ENCODE peak calls at places on chromosomes 7 and 10, in nine cellular contexts. V is thyroid gland; W is CD8-positive, alpha-beta T cell; D is cardiac muscle cell; M is mammary epithelial cell; S is adrenal gland; R is fibroblast of lung; Y is HCT116; T is heart left ventricle. H is an unnamed sample.

GRCh38 chr10:57696641-57697040 is 571.1 kb downstream of the IPMK start:
- DNase-seq in V (no peak), W (no peak), D (no peak), M (peak; percentile 78), S (no peak), R (peak; percentile 88), Y (no peak), T (no peak), H (peak; percentile 72)

GRCh38 chr10:15313844-15314243 is 57.2 kb downstream of the FAM171A1 start:
- DNase-seq in V (peak; percentile 15), W (no peak), D (peak; percentile 45), M (no peak), S (peak; percentile 26), R (no peak), Y (no peak), T (peak; percentile 47), H (no peak)

GRCh38 chr10:120833222-120833928 is 17.8 kb upstream of the WDR11 start:
- DNase-seq in V (no peak), W (no peak), D (no peak), M (peak; percentile 8), S (no peak), R (no peak), Y (no peak), T (no peak), H (no peak)

GRCh38 chr10:78433722-78434535 is 400.3 kb downstream of the RPS24 start:
- DNase-seq in V (peak; percentile 41), W (no peak), D (no peak), M (no peak), S (no peak), R (no peak), Y (no peak), T (peak; percentile 47), H (no peak)

GRCh38 chr10:90047243-90047729 is 345.9 kb downstream of the KIF20B start:
- DNase-seq in V (no peak), W (no peak), D (no peak), M (no peak), S (no peak), R (no peak), Y (peak; percentile 13), T (no peak), H (no peak)

GRCh38 chr7:22651036-22651435 is 76.0 kb upstream of the IL6 start:
- DNase-seq in V (no peak), W (no peak), D (no peak), M (no peak), S (no peak), R (peak; percentile 60), Y (no peak), T (no peak), H (no peak)

GRCh38 chr10:624605-625334 is 64.7 kb downstream of the DIP2C start:
- DNase-seq in V (peak; percentile 64), W (no peak), D (peak; percentile 69), M (peak; percentile 32), S (peak; percentile 92), R (peak; percentile 91), Y (no peak), T (peak; percentile 83), H (peak; percentile 69)

GRCh38 chr10:122014652-122015248 is 25.8 kb downstream of the TACC2 start:
- DNase-seq in V (no peak), W (no peak), D (no peak), M (no peak), S (no peak), R (no peak), Y (no peak), T (no peak), H (no peak)

GRCh38 chr10:94107191-94107590 is 113.5 kb downstream of the PLCE1 start:
- DNase-seq in V (no peak), W (no peak), D (no peak), M (no peak), S (no peak), R (no peak), Y (no peak), T (no peak), H (no peak)

GRCh38 chr10:86785021-86785420 is 28.6 kb downstream of the BMPR1A start:
- DNase-seq in V (no peak), W (no peak), D (no peak), M (peak; percentile 54), S (no peak), R (no peak), Y (no peak), T (no peak), H (no peak)

GRCh38 chr7:46129831-46130230 is 208.8 kb upstream of the IGFBP3 start:
- DNase-seq in V (no peak), W (no peak), D (peak; percentile 35), M (peak; percentile 39), S (no peak), R (no peak), Y (no peak), T (no peak), H (no peak)
- TF ChIP-seq CTCF in V (peak; percentile 45), W (no peak), D (no peak), M (peak; percentile 43), S (no peak), R (no peak), Y (peak; percentile 64), T (no peak), H (no peak)

GRCh38 chr7:954330-955238 is at the start of gene ADAP1:
- DNase-seq in V (peak; percentile 47), W (peak; percentile 53), D (peak; percentile 77), M (peak; percentile 41), S (peak; percentile 53), R (peak; percentile 55), Y (no peak), T (peak; percentile 66), H (no peak)
- H3K4me3 ChIP-seq in V (peak within 1 kb of the TSS; percentile 50), W (no peak within 1 kb of the TSS), D (peak within 1 kb of the TSS; percentile 66), M (peak within 1 kb of the TSS; percentile 66), S (no peak within 1 kb of the TSS), R (peak within 1 kb of the TSS; percentile 46), Y (peak within 1 kb of the TSS; percentile 57), T (peak within 1 kb of the TSS; percentile 52), H (peak within 1 kb of the TSS; percentile 34)

DNA sequence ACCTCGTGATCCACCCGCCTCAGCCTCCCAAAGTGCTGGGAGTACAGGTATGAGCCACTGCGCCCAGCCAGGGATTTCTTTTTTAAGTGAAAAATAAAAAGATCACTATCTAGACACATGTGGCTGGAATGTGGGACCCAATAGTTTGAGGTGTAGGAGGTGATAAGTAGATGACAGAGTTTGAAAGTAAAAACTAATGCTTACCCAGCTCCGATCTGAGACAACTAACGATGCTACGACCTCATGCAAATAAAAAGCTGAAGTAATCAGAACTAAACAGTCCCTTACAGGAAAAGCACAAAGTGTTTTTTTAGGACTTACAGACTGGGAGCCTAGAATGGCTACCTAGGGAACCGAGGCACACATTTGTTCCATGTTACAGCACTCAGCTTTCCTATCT is 23.0 kb downstream of the PCGF6 start:
- DNase-seq in V (no peak), W (no peak), D (no peak), M (no peak), S (no peak), R (no peak), Y (no peak), T (no peak), H (no peak)
- H3K36me3 ChIP-seq in V (peaks cover 25% of the 10 kb centered on the region), W (peaks cover 5% of the 10 kb centered on the region), D (peaks cover 43% of the 10 kb centered on the region), M (peaks cover 20% of the 10 kb centered on the region), S (no peaks in the 10 kb centered on the region), R (no peaks in the 10 kb centered on the region), Y (peaks cover 34% of the 10 kb centered on the region), T (peaks cover 89% of the 10 kb centered on the region), H (no peaks in the 10 kb centered on the region)

DNA sequence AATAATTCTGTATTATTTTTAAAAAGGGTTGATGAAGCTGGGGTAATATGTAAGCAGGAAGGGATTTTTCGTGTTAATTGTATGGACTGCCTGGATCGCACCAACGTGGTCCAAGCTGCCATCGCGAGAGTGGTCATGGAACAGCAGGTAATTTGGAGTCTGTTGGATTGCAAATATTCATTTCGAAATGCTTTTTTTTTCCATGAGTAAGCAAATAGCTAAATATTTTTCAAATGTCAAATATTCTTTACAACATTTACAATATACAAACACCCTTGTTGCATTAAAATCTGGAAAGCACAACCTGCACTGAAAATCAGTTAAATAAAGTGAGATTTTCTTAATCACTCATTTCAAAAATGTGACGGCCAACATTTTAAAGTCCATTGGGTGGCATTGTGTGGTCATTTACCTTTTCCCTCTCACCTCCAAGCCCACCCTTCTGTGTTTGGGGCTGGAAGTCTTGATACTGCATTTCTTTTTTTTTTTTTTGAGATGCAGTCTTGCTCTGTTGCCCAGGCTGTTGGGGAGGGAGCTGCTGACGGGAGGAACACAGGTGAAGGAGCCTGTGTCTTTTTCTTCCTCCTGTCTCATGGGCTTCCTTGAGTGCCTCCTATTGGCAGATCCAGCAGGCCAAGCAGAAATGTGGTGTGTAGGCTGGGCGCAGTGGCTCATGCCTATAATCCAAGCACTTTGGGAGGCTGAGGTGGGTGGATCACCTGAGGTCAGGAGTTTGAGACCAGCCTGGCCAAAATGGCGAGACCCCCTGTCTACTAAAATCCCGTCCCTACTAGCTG is 66.1 kb downstream of the MCMBP start:
- DNase-seq in V (no peak), W (no peak), D (no peak), M (no peak), S (no peak), R (no peak), Y (no peak), T (no peak), H (no peak)
- TF ChIP-seq CTCF in V (no peak), W (no peak), D (no peak), M (no peak), S (no peak), R (no peak), Y (no peak), T (no peak), H (no peak)

DNA sequence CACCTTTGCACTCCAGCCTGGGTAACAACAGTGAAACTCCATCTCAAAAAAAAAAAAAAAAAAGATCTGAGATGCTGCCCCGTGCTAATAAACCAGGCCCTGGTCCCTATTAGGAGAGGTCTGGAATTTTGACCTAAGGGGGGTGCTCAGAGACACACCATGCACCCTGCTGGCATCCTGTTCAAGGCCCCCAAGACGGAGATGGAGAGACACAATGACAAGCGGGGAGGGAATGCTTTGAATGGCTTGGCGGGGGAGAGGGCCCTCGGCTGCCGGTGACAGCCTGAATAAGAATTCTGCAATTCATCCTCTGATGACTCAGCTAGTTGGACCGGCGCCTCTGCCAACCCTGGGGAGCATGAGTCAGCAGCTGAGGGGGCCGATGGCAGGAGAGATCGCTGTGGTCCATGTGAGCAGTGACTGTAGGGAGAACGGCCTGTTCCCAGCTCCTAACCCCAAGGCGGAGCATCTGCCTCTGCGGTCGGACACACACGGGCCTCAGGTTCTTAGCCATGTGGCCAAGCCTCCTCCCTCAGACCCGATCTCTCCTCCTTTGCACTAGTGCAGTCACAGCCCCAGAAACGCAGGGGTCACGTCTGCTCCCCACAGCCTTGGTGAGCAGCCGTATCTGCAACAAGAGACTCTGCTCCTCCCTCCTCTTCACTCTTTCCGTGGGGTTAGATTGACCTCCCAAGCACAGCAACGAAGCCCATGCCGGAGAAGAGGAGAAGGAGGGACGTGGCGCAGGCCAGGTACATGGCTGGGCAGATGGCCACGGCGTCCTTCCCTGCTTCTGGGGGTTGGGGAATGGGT is 14.9 kb downstream of the TRIM56 start:
- DNase-seq in V (peak; percentile 97), W (peak; percentile 40), D (peak; percentile 67), M (peak; percentile 98), S (peak; percentile 98), R (peak; percentile 99), Y (peak; percentile 84), T (peak; percentile 92), H (peak; percentile 90)
- H3K4me3 ChIP-seq in V (no peak overlapping the region), W (no peak overlapping the region), D (no peak overlapping the region), M (no peak overlapping the region), S (no peak overlapping the region), R (no peak overlapping the region), Y (peak overlapping the region; percentile 31), T (no peak overlapping the region), H (no peak overlapping the region)

DNA sequence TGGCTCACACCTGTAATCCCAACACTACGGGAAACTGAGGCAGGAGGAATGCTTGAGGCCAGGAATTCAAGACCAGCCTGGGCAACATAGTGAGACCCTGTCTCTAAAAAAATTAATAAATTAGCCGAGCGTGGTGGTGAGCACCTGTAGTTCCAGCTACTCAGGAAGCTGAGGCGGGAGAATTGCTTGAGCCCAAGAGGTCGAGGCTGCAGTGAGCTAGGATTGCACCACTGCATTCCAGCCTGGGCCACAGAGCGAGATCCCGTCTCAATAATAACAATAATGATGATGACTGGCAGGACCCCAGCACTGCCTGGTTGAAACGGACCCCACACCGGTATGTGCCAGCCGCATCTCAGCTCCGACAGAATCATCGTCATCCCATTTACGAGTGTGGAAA is 93.0 kb downstream of the ELFN1 start:
- DNase-seq in V (no peak), W (no peak), D (no peak), M (no peak), S (no peak), R (no peak), Y (no peak), T (no peak), H (no peak)
- H3K36me3 ChIP-seq in V (no peaks in the 10 kb centered on the region), W (no peaks in the 10 kb centered on the region), D (no peaks in the 10 kb centered on the region), M (no peaks in the 10 kb centered on the region), S (no peaks in the 10 kb centered on the region), R (no peaks in the 10 kb centered on the region), Y (no peaks in the 10 kb centered on the region), T (no peaks in the 10 kb centered on the region), H (no peaks in the 10 kb centered on the region)

H was measured in kidney epithelial cell.